ENCODE peak calls at places on chromosomes 1 and 21, in eight cellular contexts. K, J, O, P, L, F, Z and R are unnamed samples.
A peak's percentile ranks its signal among the peaks of the same experiment; 100 is the strongest.

GRCh38 chr1:20731057-20731991 is 1.2 kb downstream of the SH2D5 start:
- DNase-seq in K (no peak), J (peak; percentile 48), O (no peak), P (no peak), L (no peak), F (no peak), Z (no peak), R (no peak)

GRCh38 chr21:25790122-25790951 is 55.6 kb downstream of the GABPA start:
- DNase-seq in K (peak; percentile 28), J (no peak), O (no peak), P (no peak), L (no peak), F (no peak), Z (peak; percentile 18), R (no peak)

GRCh38 chr1:212980123-212980800 is 29.9 kb downstream of the VASH2 start:
- DNase-seq in K (peak; percentile 89), J (no peak), O (no peak), P (no peak), L (no peak), F (no peak), Z (peak; percentile 29), R (peak; percentile 61)

GRCh38 chr1:2575801-2576663 is 10.5 kb upstream of the PRXL2B start:
- DNase-seq in K (no peak), J (peak; percentile 55), O (no peak), P (no peak), L (peak; percentile 94), F (peak; percentile 17), Z (no peak), R (no peak)

GRCh38 chr21:26794597-26795397 is 50.4 kb downstream of the ADAMTS1 start:
- DNase-seq in K (no peak), J (no peak), O (no peak), P (no peak), L (no peak), F (no peak), Z (no peak), R (no peak)

GRCh38 chr1:111320066-111320879 is 29.6 kb downstream of the CHIA start:
- DNase-seq in K (no peak), J (no peak), O (no peak), P (no peak), L (no peak), F (no peak), Z (no peak), R (no peak)

GRCh38 chr1:196861429-196861828 is 26.4 kb upstream of the CFHR4 start:
- DNase-seq in K (no peak), J (no peak), O (no peak), P (no peak), L (no peak), F (no peak), Z (no peak), R (no peak)

GRCh38 chr1:116769994-116770393 is 15.8 kb downstream of the CD2 start:
- DNase-seq in K (no peak), J (no peak), O (no peak), P (no peak), L (no peak), F (no peak), Z (no peak), R (no peak)

GRCh38 chr1:202852163-202852904 is 36.6 kb downstream of the RABIF start:
- DNase-seq in K (peak; percentile 47), J (no peak), O (no peak), P (no peak), L (peak; percentile 35), F (no peak), Z (peak; percentile 59), R (peak; percentile 18)

GRCh38 chr1:34929497-34929852 is at the start of gene DLGAP3:
- DNase-seq in K (no peak), J (no peak), O (no peak), P (no peak), L (no peak), F (no peak), Z (no peak), R (no peak)

GRCh38 chr1:33365560-33365997 is 44.7 kb upstream of the A3GALT2 start:
- DNase-seq in K (peak; percentile 83), J (no peak), O (no peak), P (no peak), L (no peak), F (peak; percentile 45), Z (peak; percentile 71), R (no peak)

GRCh38 chr1:67607699-67608098 is 77.3 kb upstream of the GADD45A start:
- DNase-seq in K (no peak), J (no peak), O (no peak), P (no peak), L (no peak), F (no peak), Z (no peak), R (no peak)

GRCh38 chr1:8815582-8816285 is 1.7 kb downstream of the RERE start:
- DNase-seq in K (peak; percentile 53), J (no peak), O (no peak), P (peak; percentile 5), L (no peak), F (no peak), Z (peak; percentile 37), R (no peak)

GRCh38 chr1:204836856-204837255 is 33.8 kb upstream of the NFASC start:
- DNase-seq in K (peak; percentile 65), J (no peak), O (no peak), P (no peak), L (no peak), F (no peak), Z (no peak), R (no peak)

GRCh38 chr1:116958110-116958509 is 43.5 kb upstream of the CD101 start:
- DNase-seq in K (no peak), J (no peak), O (no peak), P (no peak), L (no peak), F (no peak), Z (no peak), R (no peak)

GRCh38 chr1:172764378-172764777 is 105.5 kb downstream of the FASLG start:
- DNase-seq in K (no peak), J (no peak), O (no peak), P (no peak), L (no peak), F (no peak), Z (no peak), R (no peak)

GRCh38 chr1:93021539-93022134 is 57.4 kb upstream of the MTF2 start:
- DNase-seq in K (peak; percentile 50), J (no peak), O (no peak), P (no peak), L (no peak), F (no peak), Z (no peak), R (no peak)

DNA sequence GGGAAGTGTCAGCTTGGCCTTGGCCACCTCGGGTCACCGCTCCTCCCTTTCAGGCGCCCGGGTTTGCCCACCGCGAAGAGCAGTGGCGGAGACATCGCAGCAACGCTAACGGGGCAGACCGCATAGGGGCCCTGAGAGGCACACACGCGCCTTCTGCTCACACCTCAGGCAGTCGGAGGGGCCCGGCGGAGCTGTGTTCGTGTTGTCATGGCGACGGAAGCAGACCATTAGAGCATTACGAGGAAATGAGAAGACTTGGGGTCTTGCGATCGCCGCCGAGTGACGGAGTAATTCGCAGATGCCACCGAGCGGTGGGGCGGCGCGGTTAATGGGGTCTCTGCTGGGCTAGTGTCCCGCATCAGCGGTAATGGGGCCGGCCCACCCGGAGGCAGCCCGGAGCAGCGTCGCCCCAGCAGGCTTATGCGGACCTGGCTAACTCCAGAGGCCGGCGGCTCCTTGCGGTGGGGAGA is 144.1 kb downstream of the TNR start:
- DNase-seq in K (no peak), J (no peak), O (peak; percentile 9), P (no peak), L (peak; percentile 13), F (no peak), Z (no peak), R (no peak)
- H3K4me3 ChIP-seq in K (no peak overlapping the region), J (no peak overlapping the region), O (no peak overlapping the region), P (no peak overlapping the region), L (no peak overlapping the region), F (no peak overlapping the region), Z (no peak overlapping the region), R (no peak overlapping the region)

DNA sequence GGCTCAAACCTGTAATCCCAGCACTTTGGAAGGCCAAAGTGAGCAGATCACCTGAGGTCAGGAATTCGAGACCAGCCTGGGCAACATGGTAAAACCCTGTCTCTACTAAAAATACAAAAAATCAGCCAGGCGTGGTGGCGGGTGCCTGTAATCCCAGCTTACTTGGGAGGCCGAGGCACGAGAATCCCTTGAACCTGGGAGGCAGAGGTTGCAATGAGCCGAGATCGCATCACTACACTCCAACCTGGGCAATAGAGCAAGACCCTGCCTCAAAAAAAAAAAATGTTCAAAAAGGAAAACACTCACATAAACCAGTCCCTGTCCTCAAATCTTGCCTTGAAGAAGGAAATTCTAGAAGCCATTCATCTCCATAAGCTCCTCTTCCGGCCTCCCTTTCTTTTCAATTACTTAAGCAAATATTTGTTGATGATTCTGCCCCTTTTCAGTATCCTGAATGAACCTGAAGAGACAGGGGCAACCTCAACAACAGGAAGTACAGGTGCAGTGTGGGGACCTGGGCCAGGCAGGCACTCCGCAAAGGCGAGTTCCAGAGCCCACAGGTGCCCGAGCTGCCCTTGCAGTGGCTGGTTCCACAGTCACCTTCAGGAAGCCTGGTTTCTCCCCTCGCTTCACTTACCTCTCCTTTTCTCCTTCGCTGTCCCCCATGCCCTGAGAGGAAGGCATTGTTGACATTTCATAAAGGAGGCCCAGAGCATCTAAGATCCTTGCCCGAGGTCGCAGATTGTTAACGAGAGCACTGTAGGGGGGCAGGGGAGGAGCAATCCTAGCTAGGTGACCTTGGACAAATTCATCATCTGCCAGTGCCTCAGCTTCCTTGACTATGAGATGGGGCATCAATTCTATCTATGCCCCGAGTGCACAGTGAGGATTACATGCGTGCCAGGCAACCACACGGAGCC is 8.9 kb upstream of the LEFTY1 start:
- DNase-seq in K (no peak), J (peak; percentile 44), O (no peak), P (no peak), L (peak; percentile 41), F (no peak), Z (no peak), R (no peak)
- H3K27ac ChIP-seq in K (no peak overlapping the region), J (peak overlapping the region; percentile 41), O (peak overlapping the region; percentile 36), P (no peak overlapping the region), L (peak overlapping the region; percentile 78), F (no peak overlapping the region), Z (no peak overlapping the region), R (no peak overlapping the region)

DNA sequence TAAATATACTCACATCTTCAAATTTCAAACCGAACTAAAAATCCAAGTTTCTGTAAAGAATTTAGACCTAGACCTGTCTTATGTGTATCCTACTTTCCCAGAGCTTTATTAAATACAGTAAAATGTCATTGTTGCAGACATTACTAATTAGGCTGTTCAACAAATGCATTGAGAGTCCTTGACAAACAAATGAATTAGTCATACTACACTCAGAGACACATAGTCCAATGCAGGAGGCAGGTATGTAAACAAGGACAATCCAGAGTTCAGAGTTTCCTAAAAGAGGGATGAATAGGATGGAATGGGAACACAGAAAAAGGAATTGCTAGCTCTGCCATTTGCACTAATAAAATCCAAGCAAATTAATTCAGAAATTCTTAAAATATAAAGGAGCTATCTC is 1.6 kb upstream of the EGLN1 start:
- DNase-seq in K (no peak), J (no peak), O (no peak), P (no peak), L (no peak), F (no peak), Z (no peak), R (no peak)
- H3K4me3 ChIP-seq in K (no peak overlapping the region), J (no peak overlapping the region), O (no peak overlapping the region), P (no peak overlapping the region), L (peak overlapping the region; percentile 95), F (no peak overlapping the region), Z (no peak overlapping the region), R (no peak overlapping the region)

DNA sequence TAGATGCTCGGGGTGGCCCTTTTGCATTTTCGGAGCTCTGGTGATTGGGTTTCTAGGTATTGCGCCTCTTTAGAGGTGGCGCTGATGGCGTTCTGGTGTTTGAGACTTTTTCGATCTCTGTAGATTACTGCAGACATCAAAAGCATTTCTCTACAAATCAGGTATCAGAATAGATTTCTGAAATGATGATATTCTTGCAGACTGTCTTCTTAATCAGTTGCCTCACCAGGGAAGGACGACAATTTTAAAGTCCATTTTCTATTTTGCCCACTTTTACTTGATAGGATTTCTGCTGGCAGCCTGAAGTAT is 65.2 kb upstream of the VAMP3 start:
- DNase-seq in K (no peak), J (no peak), O (no peak), P (no peak), L (no peak), F (no peak), Z (no peak), R (no peak)
- H3K27ac ChIP-seq in K (no peak overlapping the region), J (no peak overlapping the region), O (peak overlapping the region; percentile 77), P (peak overlapping the region; percentile 77), L (peak overlapping the region; percentile 71), F (no peak overlapping the region), Z (no peak overlapping the region), R (no peak overlapping the region)